ENCODE peak calls at places on chromosomes 11 and 22, in eight cellular contexts. V is PC-3, M is astrocyte of the cerebellum, H is AG10803, Y is endothelial cell of umbilical vein, S is sigmoid colon, N is heart right ventricle, D is ovary. R is an unnamed sample.

GRCh38 chr11:43359432-43359818 is 705 bp downstream of the TTC17 start:
- DNase-seq in V (peak), M (no peak), H (peak), Y (peak), S (no peak), N (no peak), D (no peak), R (no peak)

GRCh38 chr11:37504066-37504611 is 906.1 kb upstream of the RAG2 start:
- DNase-seq in V (peak), M (peak), H (peak), Y (no peak), S (no peak), N (no peak), D (no peak), R (peak)

GRCh38 chr11:134818531-134818930 is 406.5 kb upstream of the B3GAT1 start:
- DNase-seq in V (peak), M (no peak), H (no peak), Y (no peak), S (no peak), N (no peak), D (no peak), R (no peak)

GRCh38 chr11:96159968-96160367 is 183.0 kb downstream of the MAML2 start:
- DNase-seq in V (no peak), M (no peak), H (no peak), Y (no peak), S (no peak), N (no peak), D (no peak), R (no peak)

GRCh38 chr11:132111781-132112380 is 741.5 kb downstream of the NTM start:
- DNase-seq in V (peak), M (peak), H (peak), Y (peak), S (no peak), N (no peak), D (no peak), R (peak)

GRCh38 chr22:49569286-49570031 is 258.2 kb downstream of the BRD1 start:
- DNase-seq in V (no peak), M (no peak), H (no peak), Y (no peak), S (peak), N (no peak), D (no peak), R (no peak)

GRCh38 chr22:47322854-47323253 is 560.4 kb downstream of the TBC1D22A start:
- DNase-seq in V (peak), M (no peak), H (no peak), Y (no peak), S (no peak), N (no peak), D (no peak), R (no peak)

GRCh38 chr22:36015155-36015805 is 13.3 kb downstream of the RBFOX2 start:
- DNase-seq in V (no peak), M (no peak), H (no peak), Y (no peak), S (no peak), N (no peak), D (no peak), R (no peak)

GRCh38 chr11:123132881-123133280 is 62.2 kb downstream of the CLMP start:
- DNase-seq in V (no peak), M (no peak), H (no peak), Y (no peak), S (no peak), N (no peak), D (no peak), R (no peak)

DNA sequence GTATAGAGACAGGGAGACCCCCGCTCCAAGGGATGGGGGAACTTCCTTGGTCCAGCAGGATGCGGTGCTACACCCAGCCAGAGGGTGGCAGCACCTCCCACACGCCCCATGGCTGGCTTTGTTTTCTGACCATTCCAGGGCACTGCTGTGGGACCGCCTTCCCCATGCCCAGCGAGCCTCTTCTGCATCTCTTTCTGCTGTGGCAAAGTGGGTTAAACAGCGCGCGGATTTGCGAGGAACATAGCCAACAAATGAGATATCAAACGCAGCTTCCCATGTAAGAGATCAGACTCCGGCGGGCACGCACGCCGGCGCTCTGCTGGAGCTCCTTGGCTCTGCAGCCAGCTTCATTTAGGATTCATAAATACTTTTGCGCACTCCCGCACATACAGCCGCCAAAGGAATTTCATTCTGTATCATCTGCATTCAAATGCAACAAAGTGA is 485.8 kb upstream of the CADM1 start:
- DNase-seq in V (no peak), M (no peak), H (no peak), Y (no peak), S (no peak), N (peak), D (no peak), R (no peak)
- TF ChIP-seq CTCF in V (peak), M (peak), H (peak), Y (no peak), S (no peak), N (peak), D (no peak), R (peak)

DNA sequence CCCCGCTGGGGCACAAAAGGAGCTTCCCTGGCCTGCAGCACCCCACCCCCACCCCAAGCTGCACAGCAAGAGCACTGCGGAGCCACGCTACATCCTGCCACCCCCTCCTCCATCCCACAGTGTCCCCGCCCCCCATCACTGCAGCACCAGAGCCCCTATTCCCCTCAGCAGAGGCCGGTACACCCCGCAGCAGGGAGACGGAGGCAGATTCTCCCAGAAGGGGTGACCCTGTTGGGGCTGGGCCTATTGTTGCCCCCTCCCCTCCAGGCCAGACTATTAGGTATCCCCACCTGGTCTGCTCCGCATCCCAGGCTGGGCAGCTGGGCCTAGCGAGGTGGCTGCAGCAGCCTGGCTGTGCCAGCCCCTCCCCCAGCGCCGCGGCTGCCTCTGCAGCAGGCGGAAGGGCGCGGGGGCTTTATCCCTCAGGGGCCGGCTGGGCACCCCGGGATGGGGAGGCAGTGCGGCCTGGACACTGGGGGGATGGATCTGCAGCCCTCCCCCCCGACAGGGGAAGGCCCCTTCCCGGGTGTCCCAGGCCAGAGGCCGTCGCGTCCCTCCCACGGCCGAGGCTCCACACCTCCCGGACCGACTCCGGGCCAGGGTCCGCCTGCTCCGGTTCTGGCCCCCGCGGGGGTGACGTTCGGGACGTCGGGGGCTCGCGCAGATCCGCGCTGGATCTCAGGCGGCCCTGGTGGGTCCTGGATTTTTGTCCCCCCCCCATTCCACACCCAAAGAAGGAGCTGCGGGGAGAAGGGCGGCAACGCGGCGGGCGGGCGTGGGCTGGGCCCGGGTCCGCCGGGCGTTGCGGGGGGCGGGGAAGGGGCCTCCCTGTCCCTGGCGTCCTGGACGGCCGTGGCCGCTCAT is 943 bp downstream of the DUSP8 start:
- DNase-seq in V (no peak), M (no peak), H (no peak), Y (no peak), S (peak), N (no peak), D (no peak), R (no peak)
- H3K4me3 ChIP-seq in V (peak), M (peak), H (peak), Y (peak), S (peak), N (peak), D (peak), R (peak)

GRCh38 chr22:22692707-22693530 is 48.5 kb downstream of the GGTLC2 start:
- DNase-seq in V (peak), M (no peak), H (peak), Y (peak), S (peak), N (no peak), D (peak), R (no peak)
- TF ChIP-seq CTCF in V (no peak), M (peak), H (peak), Y (peak), S (no peak), N (peak), D (no peak), R (peak)

DNA sequence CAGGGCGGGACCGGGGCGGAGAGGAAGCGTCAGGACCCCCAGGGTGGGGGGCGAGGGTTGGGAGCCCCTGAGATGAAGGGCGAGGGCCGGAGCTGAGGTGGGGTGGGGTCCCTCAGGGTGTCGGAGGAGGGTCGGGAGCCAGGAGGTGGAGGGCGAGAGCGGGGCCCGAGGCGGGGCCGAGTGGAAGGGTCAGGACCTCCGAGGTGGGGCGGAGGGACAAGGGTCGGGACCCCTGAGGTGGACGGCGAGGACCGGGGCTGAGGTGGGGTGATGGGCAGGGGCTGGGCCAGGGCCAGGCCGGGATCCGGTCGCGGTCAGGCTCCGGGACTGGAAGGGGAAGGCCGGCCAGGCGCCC is 409 bp downstream of the SMC1B start:
- DNase-seq in V (no peak), M (no peak), H (no peak), Y (no peak), S (no peak), N (no peak), D (peak), R (no peak)
- H3K4me3 ChIP-seq in V (no peak), M (peak), H (no peak), Y (peak), S (peak), N (peak), D (no peak), R (no peak)

R was measured in AG04449.